ENCODE peak calls at places on chromosomes 2 and 18, in four cellular contexts. S is stomach, V is prostate gland, O is H1. F is an unnamed sample.

GRCh38 chr18:46575851-46576250 is 81.2 kb downstream of the LOXHD1 start:
- DNase-seq in S (no peak), V (no peak), O (no peak), F (no peak)

GRCh38 chr18:3305933-3306332 is 44.0 kb downstream of the MYL12B start:
- DNase-seq in S (no peak), V (peak; percentile 27), O (no peak), F (no peak)

GRCh38 chr2:42493885-42494433 is at the start of gene KCNG3:
- DNase-seq in S (peak; percentile 63), V (peak; percentile 61), O (peak; percentile 88), F (no peak)

GRCh38 chr2:39780825-39781600 is 2.0 kb upstream of the THUMPD2 start:
- DNase-seq in S (no peak), V (no peak), O (no peak), F (no peak)

GRCh38 chr2:29562319-29562718 is 359.1 kb downstream of the ALK start:
- DNase-seq in S (no peak), V (no peak), O (no peak), F (no peak)

GRCh38 chr2:20507166-20507692 is 60.4 kb downstream of the RHOB start:
- DNase-seq in S (no peak), V (no peak), O (no peak), F (no peak)

GRCh38 chr18:36818652-36819051 is 10.2 kb downstream of the TPGS2 start:
- DNase-seq in S (no peak), V (no peak), O (no peak), F (no peak)

GRCh38 chr2:231113489-231113888 is 11.4 kb downstream of the HTR2B start:
- DNase-seq in S (no peak), V (no peak), O (no peak), F (no peak)

GRCh38 chr2:105910497-105911238 is 166.0 kb downstream of the NCK2 start:
- DNase-seq in S (no peak), V (no peak), O (no peak), F (no peak)

GRCh38 chr2:32632089-32632488 is 4.2 kb downstream of the TTC27 start:
- DNase-seq in S (no peak), V (no peak), O (no peak), F (no peak)

GRCh38 chr2:199932312-199932855 is 21.3 kb downstream of the C2orf69 start:
- DNase-seq in S (no peak), V (no peak), O (no peak), F (no peak)

GRCh38 chr2:54041135-54041534 is 70.3 kb upstream of the PSME4 start:
- DNase-seq in S (no peak), V (no peak), O (no peak), F (no peak)

GRCh38 chr2:68824831-68825230 is 46.4 kb downstream of the BMP10 start:
- DNase-seq in S (no peak), V (no peak), O (no peak), F (no peak)

GRCh38 chr18:2654105-2654827 is 1.3 kb upstream of the SMCHD1 start:
- DNase-seq in S (no peak), V (no peak), O (no peak), F (no peak)

GRCh38 chr2:236828002-236828401 is 257.7 kb upstream of the COPS8 start:
- DNase-seq in S (no peak), V (no peak), O (no peak), F (no peak)

GRCh38 chr2:70834881-70835280 is 735 bp downstream of the CD207 start:
- DNase-seq in S (no peak), V (no peak), O (peak; percentile 14), F (no peak)

GRCh38 chr2:44771510-44771909 is 170.0 kb upstream of the SIX3 start:
- DNase-seq in S (no peak), V (no peak), O (no peak), F (no peak)

GRCh38 chr2:33214857-33215256 is 261.6 kb upstream of the RASGRP3 start:
- DNase-seq in S (no peak), V (no peak), O (no peak), F (no peak)

GRCh38 chr2:45009928-45010705 is 865 bp upstream of the SIX2 start:
- DNase-seq in S (peak; percentile 59), V (peak; percentile 37), O (peak; percentile 88), F (no peak)

GRCh38 chr2:236787885-236788284 is 218.3 kb downstream of the ACKR3 start:
- DNase-seq in S (no peak), V (no peak), O (no peak), F (no peak)

GRCh38 chr18:14074187-14074586 is 58.0 kb downstream of the ZNF519 start:
- DNase-seq in S (no peak), V (no peak), O (no peak), F (no peak)

GRCh38 chr2:73128841-73129535 is 16.2 kb upstream of the RAB11FIP5 start:
- DNase-seq in S (no peak), V (no peak), O (no peak), F (no peak)

GRCh38 chr2:69837533-69837932 is 8.1 kb downstream of the GMCL1 start:
- DNase-seq in S (no peak), V (no peak), O (no peak), F (no peak)

GRCh38 chr2:216014006-216014405 is 655 bp upstream of the MREG start:
- DNase-seq in S (no peak), V (no peak), O (no peak), F (no peak)

GRCh38 chr18:38402509-38402908 is 836.9 kb upstream of the CELF4 start:
- DNase-seq in S (no peak), V (no peak), O (no peak), F (no peak)

GRCh38 chr18:36441872-36442271 is 144.4 kb downstream of the FHOD3 start:
- DNase-seq in S (no peak), V (no peak), O (no peak), F (no peak)

GRCh38 chr2:126843046-126843445 is 55.6 kb upstream of the TEX51 start:
- DNase-seq in S (no peak), V (no peak), O (peak; percentile 17), F (no peak)

GRCh38 chr2:10466801-10467200 is 18.7 kb upstream of the ODC1 start:
- DNase-seq in S (no peak), V (no peak), O (no peak), F (no peak)

GRCh38 chr2:10462178-10463083 is 14.3 kb upstream of the ODC1 start:
- DNase-seq in S (no peak), V (no peak), O (no peak), F (no peak)

GRCh38 chr2:10469301-10469700 is 21.2 kb upstream of the ODC1 start:
- DNase-seq in S (no peak), V (no peak), O (no peak), F (no peak)

GRCh38 chr2:10467401-10467800 is 19.3 kb upstream of the ODC1 start:
- DNase-seq in S (no peak), V (no peak), O (no peak), F (no peak)

DNA sequence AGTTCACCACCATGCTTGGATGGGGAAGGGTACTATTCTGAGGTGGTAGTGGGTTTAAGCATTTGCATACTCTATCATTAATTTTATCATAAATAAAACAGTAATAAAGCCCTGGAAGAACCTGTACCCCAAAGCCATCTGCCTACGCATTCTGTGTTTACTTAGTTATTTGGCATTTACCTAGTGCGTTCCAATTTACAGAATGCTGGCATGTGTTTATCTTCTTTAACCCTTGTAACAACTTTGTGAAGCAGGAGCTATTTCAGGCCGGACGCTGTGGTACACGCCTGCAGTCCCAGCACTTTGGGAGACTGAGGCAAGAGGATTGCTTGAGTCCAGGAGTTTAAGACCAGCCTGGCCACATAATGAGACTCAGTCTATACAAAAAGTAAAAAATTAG is 17.8 kb upstream of the ODC1 start:
- DNase-seq in S (no peak), V (no peak), O (no peak), F (no peak)
- H3K4me1 ChIP-seq in S (peaks cover 9% of the 10 kb centered on the region), V (peaks cover 4% of the 10 kb centered on the region), O (no peaks in the 10 kb centered on the region), F (no peaks in the 10 kb centered on the region)

GRCh38 chr2:23376972-23377371 is 8.0 kb upstream of the KLHL29 start:
- DNase-seq in S (no peak), V (no peak), O (no peak), F (no peak)

GRCh38 chr2:23375448-23375847 is 9.5 kb upstream of the KLHL29 start:
- DNase-seq in S (no peak), V (no peak), O (no peak), F (no peak)

GRCh38 chr2:23377772-23378171 is 7.2 kb upstream of the KLHL29 start:
- DNase-seq in S (no peak), V (no peak), O (no peak), F (no peak)

GRCh38 chr2:23376075-23376474 is 8.9 kb upstream of the KLHL29 start:
- DNase-seq in S (no peak), V (no peak), O (no peak), F (no peak)

DNA sequence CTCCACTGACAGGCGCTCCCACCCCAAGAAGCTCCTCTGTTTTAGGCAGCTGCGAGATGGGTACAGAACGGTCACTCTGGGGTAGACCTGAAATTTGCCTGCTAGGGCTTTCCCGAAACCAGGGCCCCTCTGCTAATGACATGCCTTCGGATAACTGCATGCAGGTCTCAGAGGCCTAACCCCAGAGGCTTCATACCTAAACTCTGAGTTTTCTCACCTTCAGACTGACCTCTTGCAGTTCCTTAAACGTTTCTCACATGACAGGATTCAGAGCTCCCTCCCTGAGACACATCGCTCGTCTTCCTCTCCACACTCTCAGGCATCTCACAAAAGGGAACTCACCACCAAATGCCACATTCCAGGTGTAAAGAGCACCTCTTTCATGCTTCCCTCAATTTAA is 11.3 kb upstream of the KLHL29 start:
- DNase-seq in S (no peak), V (no peak), O (no peak), F (no peak)
- TF ChIP-seq POLR2AphosphoS5 in S (no peak), V (no peak), O (no peak), F (no peak)

GRCh38 chr2:207969249-207969648 is 56.1 kb downstream of the PLEKHM3 start:
- DNase-seq in S (no peak), V (no peak), O (no peak), F (no peak)
- H3K4me1 ChIP-seq in S (peaks cover 28% of the 10 kb centered on the region), V (peaks cover 4% of the 10 kb centered on the region), O (peaks cover 45% of the 10 kb centered on the region), F (no peaks in the 10 kb centered on the region)

GRCh38 chr18:63203497-63203896 is 116.1 kb downstream of the BCL2 start:
- DNase-seq in S (no peak), V (no peak), O (no peak), F (no peak)

GRCh38 chr18:63205791-63206252 is 113.7 kb downstream of the BCL2 start:
- DNase-seq in S (no peak), V (no peak), O (no peak), F (no peak)

GRCh38 chr18:63198868-63199742 is 120.5 kb downstream of the BCL2 start:
- DNase-seq in S (no peak), V (no peak), O (no peak), F (no peak)

GRCh38 chr18:63199743-63200241 is 119.8 kb downstream of the BCL2 start:
- DNase-seq in S (no peak), V (no peak), O (no peak), F (no peak)

DNA sequence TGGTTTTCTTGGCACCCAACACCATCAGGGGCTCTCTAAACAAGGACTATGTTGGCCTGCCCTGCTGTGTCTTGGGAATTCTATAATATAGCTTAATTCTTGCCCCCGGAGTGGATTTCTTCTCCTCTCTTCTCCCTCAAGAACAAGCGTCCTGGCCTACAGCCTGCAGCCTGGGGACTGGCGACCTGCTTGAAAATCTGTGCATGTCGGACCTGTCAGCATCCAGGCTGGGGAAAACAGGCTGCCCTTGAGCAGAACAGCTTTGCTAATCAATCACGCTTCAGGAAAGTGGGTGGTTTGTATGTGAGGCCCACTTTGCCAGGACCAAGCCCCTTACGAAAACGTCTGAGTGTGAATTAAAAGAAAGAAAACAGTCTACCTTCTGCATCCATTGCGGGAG is 116.8 kb downstream of the BCL2 start:
- DNase-seq in S (no peak), V (no peak), O (no peak), F (no peak)
- TF ChIP-seq POLR2AphosphoS5 in S (no peak), V (no peak), O (no peak), F (no peak)

F was measured in breast epithelium.